ENCODE peak calls at places on chromosomes 3 and 15, in nine cellular contexts. R is fibroblast of lung, B is left ventricle myocardium inferior, F is Caco-2, O is DND-41, I is stomach, C is body of pancreas, H is aorta, A is pancreas. U is an unnamed sample.
A peak's percentile ranks its signal among the peaks of the same experiment; 100 is the strongest.

GRCh38 chr3:46706771-46707582 is 5.8 kb downstream of the TMIE start:
- DNase-seq in R (no peak), B (peak; percentile 11), F (peak; percentile 40), O (no peak), I (no peak), C (no peak), H (peak; percentile 37), A (no peak), U (peak; percentile 7)

GRCh38 chr3:128166971-128167453 is 13.7 kb downstream of the EEFSEC start:
- DNase-seq in R (no peak), B (no peak), F (no peak), O (no peak), I (no peak), C (no peak), H (no peak), A (no peak), U (no peak)

GRCh38 chr15:41659855-41660234 is 360 bp upstream of the MGA start:
- DNase-seq in R (no peak), B (peak; percentile 17), F (no peak), O (no peak), I (no peak), C (no peak), H (no peak), A (no peak), U (no peak)

GRCh38 chr3:46461971-46462910 is 2.5 kb downstream of the LTF start:
- DNase-seq in R (no peak), B (no peak), F (no peak), O (no peak), I (no peak), C (no peak), H (no peak), A (no peak), U (no peak)

GRCh38 chr3:123244128-123244527 is 42.4 kb downstream of the SEC22A start:
- DNase-seq in R (no peak), B (no peak), F (no peak), O (peak; percentile 43), I (no peak), C (peak; percentile 24), H (no peak), A (no peak), U (no peak)

GRCh38 chr3:197426161-197426566 is 127.8 kb upstream of the DLG1 start:
- DNase-seq in R (peak; percentile 54), B (no peak), F (no peak), O (no peak), I (no peak), C (no peak), H (no peak), A (no peak), U (no peak)

GRCh38 chr15:74433592-74434259 is at the start of gene SEMA7A:
- DNase-seq in R (peak; percentile 75), B (peak; percentile 84), F (peak; percentile 76), O (peak; percentile 87), I (peak; percentile 83), C (peak; percentile 74), H (peak; percentile 90), A (peak; percentile 72), U (peak; percentile 81)

GRCh38 chr3:83843716-83844115 is 1115.1 kb upstream of the CADM2 start:
- DNase-seq in R (peak; percentile 73), B (no peak), F (no peak), O (no peak), I (no peak), C (no peak), H (no peak), A (no peak), U (no peak)

GRCh38 chr15:63013052-63013808 is 29.3 kb upstream of the TPM1 start:
- DNase-seq in R (peak; percentile 84), B (no peak), F (no peak), O (no peak), I (no peak), C (no peak), H (peak; percentile 66), A (no peak), U (no peak)

GRCh38 chr3:150761831-150762661 is 923 bp downstream of the SIAH2 start:
- DNase-seq in R (peak; percentile 61), B (peak; percentile 40), F (no peak), O (peak; percentile 47), I (peak; percentile 64), C (peak; percentile 58), H (peak; percentile 64), A (peak; percentile 52), U (peak; percentile 54)

GRCh38 chr15:50003786-50004334 is 115.2 kb downstream of the ATP8B4 start:
- DNase-seq in R (peak; percentile 74), B (peak; percentile 88), F (peak; percentile 84), O (peak; percentile 63), I (peak; percentile 70), C (peak; percentile 78), H (peak; percentile 88), A (peak; percentile 46), U (peak; percentile 81)

GRCh38 chr3:43218156-43218555 is 68.2 kb upstream of the SNRK start:
- DNase-seq in R (no peak), B (no peak), F (no peak), O (no peak), I (no peak), C (no peak), H (no peak), A (no peak), U (no peak)

GRCh38 chr15:73697033-73697467 is 12.9 kb downstream of the CD276 start:
- DNase-seq in R (peak; percentile 97), B (peak; percentile 86), F (no peak), O (peak; percentile 93), I (peak; percentile 78), C (peak; percentile 49), H (peak; percentile 94), A (peak; percentile 48), U (peak; percentile 84)

GRCh38 chr3:185089343-185089742 is 63.5 kb downstream of the C3orf70 start:
- DNase-seq in R (peak; percentile 70), B (no peak), F (no peak), O (no peak), I (no peak), C (no peak), H (no peak), A (no peak), U (no peak)

GRCh38 chr15:56371495-56372147 is 6.4 kb downstream of the TEX9 start:
- DNase-seq in R (no peak), B (no peak), F (no peak), O (no peak), I (no peak), C (no peak), H (no peak), A (no peak), U (no peak)

GRCh38 chr3:14605070-14605469 is 46.5 kb upstream of the CCDC174 start:
- DNase-seq in R (peak; percentile 57), B (no peak), F (no peak), O (no peak), I (peak; percentile 46), C (no peak), H (no peak), A (no peak), U (no peak)

GRCh38 chr3:67357610-67358458 is 296.6 kb downstream of the SUCLG2 start:
- DNase-seq in R (peak; percentile 35), B (no peak), F (peak; percentile 65), O (no peak), I (no peak), C (no peak), H (no peak), A (no peak), U (no peak)

GRCh38 chr15:88913850-88914169 is 631 bp upstream of the MFGE8 start:
- DNase-seq in R (no peak), B (no peak), F (no peak), O (no peak), I (no peak), C (no peak), H (no peak), A (no peak), U (no peak)
- H3K4me1 ChIP-seq in R (peaks cover 10% of the 10 kb centered on the region), B (peaks cover 66% of the 10 kb centered on the region), F (peaks cover 15% of the 10 kb centered on the region), O (peaks cover 47% of the 10 kb centered on the region), I (peaks cover 45% of the 10 kb centered on the region), C (peaks cover 15% of the 10 kb centered on the region), H (no peaks in the 10 kb centered on the region), A (no peaks in the 10 kb centered on the region), U (no peaks in the 10 kb centered on the region)

DNA sequence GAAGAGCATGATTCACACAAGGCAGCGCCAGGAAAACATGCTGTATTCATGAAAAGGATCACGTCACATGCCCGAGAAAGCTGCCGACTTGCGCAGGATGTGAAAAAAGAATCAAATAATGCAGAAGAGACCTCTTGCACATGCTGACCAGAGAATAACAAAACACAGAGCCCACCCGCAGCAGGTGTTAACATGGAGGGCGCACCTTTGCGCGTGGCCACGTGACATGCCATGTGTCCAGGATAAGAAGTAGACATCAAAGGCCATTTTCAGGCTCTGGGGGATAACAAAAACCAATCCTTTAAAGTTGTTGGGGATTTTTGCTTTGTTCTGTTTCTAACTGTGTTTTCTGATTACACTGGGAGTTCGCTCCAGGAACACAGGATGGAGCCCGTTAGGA is 1332.8 kb downstream of the ZPLD1 start:
- DNase-seq in R (no peak), B (no peak), F (no peak), O (no peak), I (no peak), C (no peak), H (no peak), A (no peak), U (no peak)
- H3K36me3 ChIP-seq in R (no peaks in the 10 kb centered on the region), B (no peaks in the 10 kb centered on the region), F (no peaks in the 10 kb centered on the region), O (no peaks in the 10 kb centered on the region), I (no peaks in the 10 kb centered on the region), C (no peaks in the 10 kb centered on the region), H (no peaks in the 10 kb centered on the region), A (no peaks in the 10 kb centered on the region), U (peaks cover 3% of the 10 kb centered on the region)

DNA sequence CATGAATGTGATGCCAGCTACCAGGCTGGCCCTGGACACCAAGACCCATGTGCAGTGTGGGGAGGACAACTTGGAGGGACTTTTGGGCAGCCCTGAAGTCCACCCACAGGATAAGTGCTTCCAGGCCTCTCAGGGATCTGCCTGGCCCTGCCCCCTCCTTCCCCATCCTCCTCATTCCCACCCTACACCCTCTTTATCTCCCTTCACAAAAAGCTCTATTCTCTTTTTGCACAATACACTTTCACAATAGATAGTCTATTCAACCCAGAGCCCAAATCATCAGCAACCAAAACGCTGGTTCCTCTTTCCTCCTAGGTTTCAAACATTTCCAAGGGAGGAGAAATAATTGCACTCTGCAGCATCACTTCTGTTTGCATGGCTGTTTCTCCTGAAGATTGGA is 7.8 kb upstream of the ZNF710 start:
- DNase-seq in R (no peak), B (no peak), F (no peak), O (no peak), I (no peak), C (no peak), H (no peak), A (no peak), U (no peak)
- H3K4me1 ChIP-seq in R (peaks cover 4% of the 10 kb centered on the region), B (no peaks in the 10 kb centered on the region), F (peaks cover 11% of the 10 kb centered on the region), O (no peaks in the 10 kb centered on the region), I (peaks cover under 1% of the 10 kb centered on the region), C (peaks cover 17% of the 10 kb centered on the region), H (no peaks in the 10 kb centered on the region), A (no peaks in the 10 kb centered on the region), U (no peaks in the 10 kb centered on the region)

DNA sequence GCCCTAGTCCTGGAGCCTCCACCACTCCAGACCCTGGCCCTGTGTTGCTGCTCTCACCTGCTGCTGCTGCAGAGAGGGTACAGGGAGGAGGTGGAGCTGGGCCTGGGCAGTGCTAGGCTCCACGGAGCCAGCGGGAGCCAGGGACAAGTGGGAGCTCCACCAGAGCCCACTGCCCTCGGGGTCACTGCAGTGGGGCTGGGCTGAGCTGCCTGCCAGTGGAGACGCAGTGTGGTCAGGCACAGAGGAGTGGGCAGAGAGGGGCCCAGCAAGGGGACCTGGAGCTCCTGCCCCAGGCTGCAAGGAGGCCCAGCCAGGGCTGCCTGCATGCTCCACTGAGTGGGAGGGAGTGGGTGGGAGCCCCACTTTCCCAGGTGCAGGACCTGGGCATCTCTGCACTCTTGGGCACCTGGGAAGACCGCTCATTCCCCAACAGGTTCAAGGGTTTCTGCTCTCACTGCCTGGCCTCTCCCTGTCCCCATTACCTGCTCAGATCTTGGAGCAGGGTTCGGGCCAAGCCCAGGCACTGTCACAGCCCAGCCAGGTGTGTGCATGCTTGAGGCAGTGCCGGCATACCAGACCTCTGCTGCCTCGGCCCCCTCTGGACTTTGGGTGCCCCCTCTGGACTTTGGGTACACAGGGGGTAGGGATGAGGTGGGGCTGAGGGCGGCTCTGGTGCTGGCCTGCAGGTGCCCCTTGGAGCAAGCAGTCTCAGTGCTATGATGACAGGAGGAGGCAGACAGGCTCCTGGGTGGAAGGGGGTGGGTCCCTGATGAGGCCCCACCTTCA is 308.0 kb downstream of the DOCK3 start:
- DNase-seq in R (no peak), B (no peak), F (no peak), O (no peak), I (no peak), C (no peak), H (no peak), A (no peak), U (no peak)
- H3K36me3 ChIP-seq in R (no peaks in the 10 kb centered on the region), B (no peaks in the 10 kb centered on the region), F (no peaks in the 10 kb centered on the region), O (no peaks in the 10 kb centered on the region), I (no peaks in the 10 kb centered on the region), C (no peaks in the 10 kb centered on the region), H (no peaks in the 10 kb centered on the region), A (no peaks in the 10 kb centered on the region), U (no peaks in the 10 kb centered on the region)

U was measured in uterus.